ENCODE peak calls at places on chromosome 3, in five cellular contexts. B is activated T-cell treated with anti-CD3 and anti-CD28 coated beads, Interleukin-2, amount 50 U/mL, for 72 hours; H is iris pigment epithelial cell; O is activated CD4-positive, alpha-beta T cell treated with anti-CD3 and anti-CD28 coated beads for 48 hours; X is NT2/D1. F is an unnamed sample.
A peak's percentile ranks its signal among the peaks of the same experiment; 100 is the strongest.

GRCh38 chr3:110995461-110996226 is 76.0 kb upstream of the NECTIN3 start:
- DNase-seq in B (no peak), H (peak; percentile 66), O (no peak), X (no peak), F (peak; percentile 13)

GRCh38 chr3:138434875-138435772 is 708 bp downstream of the ESYT3 start:
- DNase-seq in B (peak; percentile 8), H (peak; percentile 28), O (peak; percentile 12), X (no peak), F (no peak)

GRCh38 chr3:113166719-113167492 is 44.5 kb upstream of the BOC start:
- DNase-seq in B (no peak), H (peak; percentile 63), O (no peak), X (no peak), F (no peak)

GRCh38 chr3:6791161-6791560 is 69.8 kb upstream of the GRM7 start:
- DNase-seq in B (no peak), H (no peak), O (no peak), X (no peak), F (no peak)

GRCh38 chr3:108441081-108441507 is 69.3 kb downstream of the MYH15 start:
- DNase-seq in B (no peak), H (peak; percentile 6), O (no peak), X (no peak), F (no peak)

GRCh38 chr3:63872135-63872924 is 8.7 kb downstream of the ATXN7 start:
- DNase-seq in B (no peak), H (peak; percentile 93), O (no peak), X (no peak), F (peak; percentile 16)

GRCh38 chr3:113659121-113659531 is 37.3 kb downstream of the USF3 start:
- DNase-seq in B (no peak), H (no peak), O (no peak), X (no peak), F (no peak)

GRCh38 chr3:149291178-149291577 is 42.3 kb downstream of the TM4SF18 start:
- DNase-seq in B (peak; percentile 6), H (no peak), O (peak; percentile 10), X (peak; percentile 11), F (no peak)

GRCh38 chr3:59541352-59541751 is 491.5 kb upstream of the CFAP20DC start:
- DNase-seq in B (no peak), H (no peak), O (no peak), X (no peak), F (no peak)

GRCh38 chr3:14266361-14266760 is 87.7 kb downstream of the LSM3 start:
- DNase-seq in B (no peak), H (peak; percentile 36), O (no peak), X (no peak), F (no peak)

GRCh38 chr3:153621988-153622387 is 460.0 kb downstream of the RAP2B start:
- DNase-seq in B (peak; percentile 34), H (no peak), O (peak; percentile 19), X (no peak), F (no peak)

GRCh38 chr3:10757021-10757820 is 58.8 kb upstream of the SLC6A11 start:
- DNase-seq in B (peak; percentile 53), H (peak; percentile 40), O (peak; percentile 29), X (no peak), F (peak; percentile 23)

F was measured in COLO829.